ENCODE peak calls at places on chromosomes 2 and 18, in four cellular contexts. Y is T-helper 17 cell, C is psoas muscle, E is NCI-H774. R is an unnamed sample.

GRCh38 chr18:56712761-56713160 is 61.6 kb downstream of the WDR7 start:
- DNase-seq in Y (no peak), C (no peak), E (no peak), R (no peak)

GRCh38 chr2:228446732-228447131 is 265.2 kb upstream of the SPHKAP start:
- DNase-seq in Y (no peak), C (no peak), E (peak), R (no peak)

GRCh38 chr2:163610817-163611556 is 124.8 kb downstream of the FIGN start:
- DNase-seq in Y (no peak), C (no peak), E (no peak), R (peak)

GRCh38 chr18:79384834-79385233 is 10.9 kb upstream of the NFATC1 start:
- DNase-seq in Y (no peak), C (no peak), E (no peak), R (no peak)

GRCh38 chr2:129912066-129912820 is 67.2 kb upstream of the RAB6C start:
- DNase-seq in Y (no peak), C (no peak), E (no peak), R (no peak)

GRCh38 chr2:105769504-105769903 is 24.8 kb downstream of the NCK2 start:
- DNase-seq in Y (no peak), C (no peak), E (no peak), R (no peak)

GRCh38 chr2:36169843-36170242 is 185.7 kb upstream of the CRIM1 start:
- DNase-seq in Y (no peak), C (no peak), E (no peak), R (no peak)

GRCh38 chr2:41711736-41712135 is 336.1 kb upstream of the PKDCC start:
- DNase-seq in Y (no peak), C (no peak), E (no peak), R (no peak)

GRCh38 chr2:198188982-198189381 is 384.6 kb downstream of the PLCL1 start:
- DNase-seq in Y (no peak), C (no peak), E (no peak), R (no peak)

GRCh38 chr2:25666218-25666617 is 7.2 kb downstream of the DTNB start:
- DNase-seq in Y (no peak), C (no peak), E (no peak), R (no peak)

GRCh38 chr2:104332733-104333132 is 521.2 kb upstream of the POU3F3 start:
- DNase-seq in Y (no peak), C (no peak), E (no peak), R (no peak)

GRCh38 chr2:96091711-96092579 is 24.4 kb downstream of the ADRA2B start:
- DNase-seq in Y (no peak), C (peak), E (no peak), R (peak)

GRCh38 chr2:47307066-47307465 is 95.9 kb upstream of the MSH2 start:
- DNase-seq in Y (no peak), C (no peak), E (peak), R (no peak)

GRCh38 chr2:23330214-23330613 is 54.8 kb upstream of the KLHL29 start:
- DNase-seq in Y (no peak), C (no peak), E (no peak), R (no peak)

GRCh38 chr2:193153576-193153975 is 958.8 kb upstream of the TMEFF2 start:
- DNase-seq in Y (no peak), C (no peak), E (no peak), R (no peak)

GRCh38 chr2:106536490-106536889 is 49.3 kb downstream of the CD8B2 start:
- DNase-seq in Y (no peak), C (no peak), E (no peak), R (no peak)

GRCh38 chr18:23155537-23155936 is 20.3 kb downstream of the CABLES1 start:
- DNase-seq in Y (no peak), C (no peak), E (no peak), R (no peak)

GRCh38 chr2:33242845-33243244 is 233.6 kb upstream of the RASGRP3 start:
- DNase-seq in Y (no peak), C (no peak), E (no peak), R (no peak)